ENCODE peak calls at places on chromosomes 5 and 9, in ten cellular contexts. M is GM23248; Y is naive B cell; L is T-helper 2 cell treated with Interferon-gamma antibody and Interleukin-4, amounts not matched to agents 5 μg/mL and 100 μg/mL, for 36 hours; D is stomach; X is fibroblast of villous mesenchyme; I is stimulated activated naive CD4-positive, alpha-beta T cell; O is kidney epithelial cell; R is HFF-Myc; K is hypothalamus. N is an unnamed sample.

GRCh38 chr5:181189962-181190710 is 14.9 kb downstream of the TRIM7 start:
- DNase-seq in M (peak), Y (peak), L (peak), D (peak), X (no peak), I (no peak), O (no peak), R (no peak), K (no peak), N (peak)

GRCh38 chr9:112774006-112774996 is 23.7 kb downstream of the SNX30 start:
- DNase-seq in M (peak), Y (no peak), L (no peak), D (no peak), X (no peak), I (no peak), O (no peak), R (no peak), K (no peak), N (no peak)

GRCh38 chr5:131536211-131536826 is 98.7 kb downstream of the RAPGEF6 start:
- DNase-seq in M (peak), Y (peak), L (no peak), D (no peak), X (peak), I (peak), O (no peak), R (no peak), K (no peak), N (no peak)

GRCh38 chr5:73911761-73912393 is 285.9 kb downstream of the ARHGEF28 start:
- DNase-seq in M (no peak), Y (no peak), L (no peak), D (no peak), X (peak), I (no peak), O (no peak), R (no peak), K (no peak), N (no peak)

GRCh38 chr9:91028166-91028827 is 226.7 kb downstream of the SYK start:
- DNase-seq in M (no peak), Y (no peak), L (no peak), D (no peak), X (no peak), I (no peak), O (no peak), R (no peak), K (no peak), N (no peak)

GRCh38 chr5:140718266-140718592 is 18.0 kb downstream of the ZMAT2 start:
- DNase-seq in M (no peak), Y (no peak), L (no peak), D (no peak), X (no peak), I (no peak), O (no peak), R (no peak), K (no peak), N (no peak)

GRCh38 chr9:117734523-117735314 is 30.5 kb downstream of the TLR4 start:
- DNase-seq in M (peak), Y (no peak), L (no peak), D (no peak), X (peak), I (no peak), O (no peak), R (no peak), K (no peak), N (no peak)

GRCh38 chr9:134413890-134414731 is 87.9 kb downstream of the RXRA start:
- DNase-seq in M (peak), Y (no peak), L (no peak), D (peak), X (peak), I (no peak), O (peak), R (peak), K (no peak), N (peak)

GRCh38 chr9:110828148-110828730 is 159.6 kb downstream of the MUSK start:
- DNase-seq in M (peak), Y (no peak), L (no peak), D (no peak), X (peak), I (no peak), O (no peak), R (no peak), K (no peak), N (peak)

GRCh38 chr9:131281119-131281965 is 5.0 kb upstream of the FAM78A start:
- DNase-seq in M (no peak), Y (no peak), L (no peak), D (no peak), X (no peak), I (no peak), O (no peak), R (no peak), K (no peak), N (no peak)

GRCh38 chr5:154546719-154547118 is 68.7 kb upstream of the HAND1 start:
- DNase-seq in M (no peak), Y (no peak), L (no peak), D (no peak), X (no peak), I (no peak), O (no peak), R (no peak), K (no peak), N (no peak)

GRCh38 chr5:13898569-13898968 is 45.9 kb downstream of the DNAH5 start:
- DNase-seq in M (no peak), Y (no peak), L (no peak), D (no peak), X (no peak), I (no peak), O (no peak), R (no peak), K (no peak), N (no peak)

GRCh38 chr9:134778841-134779411 is 101.7 kb upstream of the FCN2 start:
- DNase-seq in M (peak), Y (no peak), L (no peak), D (peak), X (peak), I (no peak), O (no peak), R (no peak), K (no peak), N (peak)

GRCh38 chr9:123302348-123303214 is 34.2 kb upstream of the STRBP start:
- DNase-seq in M (no peak), Y (no peak), L (no peak), D (no peak), X (no peak), I (peak), O (no peak), R (no peak), K (no peak), N (no peak)